ENCODE peak calls at places on chromosomes 16 and 17, in four cellular contexts. One of them, this sample, is unnamed.

GRCh38 chr17:40857535-40857934 is 9.5 kb downstream of the KRT12 start:
- DNase-seq in AG08395: peak; percentile 30
- DNase-seq in caudate nucleus: no peak
- DNase-seq in body of pancreas: no peak
- DNase-seq in this sample: no peak

GRCh38 chr16:79601092-79601977 is 798 bp upstream of the MAF start:
- DNase-seq in AG08395: peak; percentile 26
- DNase-seq in body of pancreas: peak; percentile 42
- DNase-seq in caudate nucleus: peak; percentile 27
- DNase-seq in this sample: no peak

GRCh38 chr16:80743273-80743672 is 61.1 kb downstream of the CDYL2 start:
- DNase-seq in caudate nucleus: no peak
- DNase-seq in AG08395: no peak
- DNase-seq in body of pancreas: no peak
- DNase-seq in this sample: no peak

GRCh38 chr17:17837380-17837821 is 615 bp upstream of the SREBF1 start:
- DNase-seq in body of pancreas: no peak
- DNase-seq in AG08395: peak; percentile 74
- DNase-seq in caudate nucleus: no peak
- DNase-seq in this sample: peak; percentile 88

GRCh38 chr16:89183975-89184684 is 12.6 kb downstream of the CDH15 start:
- DNase-seq in caudate nucleus: no peak
- DNase-seq in AG08395: no peak
- DNase-seq in body of pancreas: no peak
- DNase-seq in this sample: no peak

GRCh38 chr17:34579979-34580684 is 750 bp downstream of the TMEM132E start:
- DNase-seq in AG08395: peak; percentile 40
- DNase-seq in caudate nucleus: peak; percentile 10
- DNase-seq in body of pancreas: peak; percentile 22
- DNase-seq in this sample: no peak

GRCh38 chr16:9047689-9048301 is 43.6 kb upstream of the HAPSTR1 start:
- DNase-seq in body of pancreas: peak; percentile 76
- DNase-seq in caudate nucleus: peak; percentile 87
- DNase-seq in AG08395: peak; percentile 98
- DNase-seq in this sample: peak; percentile 100

GRCh38 chr17:79272666-79273219 is 198.1 kb downstream of the ENGASE start:
- DNase-seq in AG08395: peak; percentile 23
- DNase-seq in body of pancreas: peak; percentile 34
- DNase-seq in caudate nucleus: no peak
- DNase-seq in this sample: no peak

GRCh38 chr17:9918804-9919352 is 13.8 kb upstream of the RCVRN start:
- DNase-seq in AG08395: no peak
- DNase-seq in caudate nucleus: no peak
- DNase-seq in body of pancreas: no peak
- DNase-seq in this sample: no peak

GRCh38 chr17:1995321-1996242 is 29.6 kb downstream of the RTN4RL1 start:
- DNase-seq in AG08395: no peak
- DNase-seq in body of pancreas: no peak
- DNase-seq in caudate nucleus: no peak
- DNase-seq in this sample: no peak

GRCh38 chr17:75289832-75290337 is 652 bp upstream of the SLC25A19 start:
- DNase-seq in AG08395: peak; percentile 35
- DNase-seq in caudate nucleus: peak; percentile 43
- DNase-seq in body of pancreas: peak; percentile 52
- DNase-seq in this sample: peak; percentile 53

This sample was measured in HCEC 1CT.